ENCODE peak calls at places on chromosomes 1 and 21, in six cellular contexts. P is Calu3, W is fibroblast of pulmonary artery, K is cardiac fibroblast, E is heart left ventricle, S is activated B cell treated with CpG ODN at 0.5 μM for 24 hours. D is an unnamed sample.

GRCh38 chr1:7432102-7432895 is 338.8 kb upstream of the VAMP3 start:
- DNase-seq in P (no peak), S (no peak), K (no peak), E (peak; percentile 11), W (no peak), D (no peak)

GRCh38 chr1:51518730-51519047 is 377 bp downstream of the EPS15 start:
- DNase-seq in W (no peak), S (no peak), K (no peak), E (peak; percentile 62), P (peak; percentile 70), D (peak; percentile 18)

GRCh38 chr1:200362421-200362820 is 47.4 kb downstream of the ZNF281 start:
- DNase-seq in K (no peak), S (no peak), W (no peak), E (no peak), P (no peak), D (no peak)

GRCh38 chr1:2300004-2300771 is 72.1 kb downstream of the SKI start:
- DNase-seq in K (peak; percentile 25), P (no peak), W (no peak), E (no peak), S (peak; percentile 75), D (peak; percentile 79)

GRCh38 chr1:205172729-205173366 is 38.7 kb downstream of the DSTYK start:
- DNase-seq in W (peak; percentile 93), E (no peak), S (no peak), P (no peak), K (peak; percentile 97), D (no peak)

GRCh38 chr1:46030876-46031660 is 101.4 kb downstream of the PIK3R3 start:
- DNase-seq in P (no peak), E (no peak), K (peak; percentile 38), S (no peak), W (no peak), D (no peak)

GRCh38 chr1:28895896-28896608 is 18.3 kb upstream of the EPB41 start:
- DNase-seq in K (peak; percentile 13), P (no peak), E (no peak), W (peak; percentile 38), S (no peak), D (no peak)

GRCh38 chr1:60111118-60111517 is 37.5 kb upstream of the C1orf87 start:
- DNase-seq in E (no peak), S (no peak), K (no peak), P (no peak), W (no peak), D (no peak)

GRCh38 chr1:33346921-33347649 is 26.2 kb upstream of the A3GALT2 start:
- DNase-seq in P (peak; percentile 44), K (peak; percentile 96), W (peak; percentile 93), E (no peak), S (no peak), D (no peak)

GRCh38 chr1:45331436-45332345 is 5.0 kb downstream of the HPDL start:
- DNase-seq in P (no peak), S (no peak), K (no peak), W (no peak), E (no peak), D (no peak)

GRCh38 chr1:233662503-233663105 is 48.7 kb downstream of the KCNK1 start:
- DNase-seq in E (no peak), W (no peak), S (no peak), P (no peak), K (no peak), D (no peak)

GRCh38 chr1:83765125-83765524 is 233.8 kb downstream of the TTLL7 start:
- DNase-seq in P (no peak), W (no peak), S (no peak), K (no peak), E (no peak), D (no peak)

GRCh38 chr1:87958711-87959110 is 630.0 kb downstream of the LMO4 start:
- DNase-seq in W (no peak), S (no peak), E (no peak), K (no peak), P (no peak), D (no peak)

GRCh38 chr21:14879458-14879857 is 185.3 kb downstream of the NRIP1 start:
- DNase-seq in P (no peak), E (peak; percentile 26), W (no peak), S (no peak), K (peak; percentile 27), D (no peak)

GRCh38 chr1:217911908-217912307 is 280.8 kb downstream of the SPATA17 start:
- DNase-seq in W (no peak), P (peak; percentile 14), K (no peak), E (no peak), S (no peak), D (no peak)

GRCh38 chr1:54980528-54981241 is at the start of gene TMEM61:
- DNase-seq in E (no peak), W (no peak), S (no peak), P (peak; percentile 34), K (no peak), D (no peak)

GRCh38 chr1:29515188-29515955 is 279.1 kb downstream of the PTPRU start:
- DNase-seq in E (no peak), W (no peak), S (no peak), P (no peak), K (no peak), D (no peak)

GRCh38 chr1:240528566-240528965 is 83.4 kb downstream of the GREM2 start:
- DNase-seq in S (no peak), E (no peak), W (no peak), K (no peak), P (no peak), D (no peak)

GRCh38 chr1:205658943-205659581 is 21.2 kb downstream of the SLC45A3 start:
- DNase-seq in P (peak; percentile 89), W (peak; percentile 67), K (peak; percentile 68), E (peak; percentile 88), S (peak; percentile 75), D (peak; percentile 71)

GRCh38 chr1:159172599-159173291 is 1.3 kb downstream of the CADM3 start:
- DNase-seq in P (no peak), S (no peak), E (peak; percentile 37), K (no peak), W (peak; percentile 67), D (no peak)

GRCh38 chr1:12345350-12346217 is 115.8 kb downstream of the VPS13D start:
- DNase-seq in W (no peak), K (no peak), P (no peak), E (no peak), S (no peak), D (no peak)

GRCh38 chr1:246265481-246265880 is 241.6 kb downstream of the SMYD3 start:
- DNase-seq in E (no peak), P (no peak), S (no peak), K (no peak), W (no peak), D (no peak)

GRCh38 chr1:17434591-17434990 is 4.9 kb downstream of the RCC2 start:
- DNase-seq in W (no peak), E (no peak), S (no peak), P (no peak), K (no peak), D (no peak)
- TF ChIP-seq CTCF in W (no peak), E (no peak), S (no peak), P (no peak), K (no peak), D (no peak)

GRCh38 chr1:119676571-119677206 is 28.6 kb upstream of the ZNF697 start:
- DNase-seq in E (peak; percentile 34), S (no peak), K (no peak), P (no peak), W (no peak), D (no peak)

GRCh38 chr1:119675349-119676343 is 27.6 kb upstream of the ZNF697 start:
- DNase-seq in K (peak; percentile 95), W (peak; percentile 93), P (peak; percentile 73), E (peak; percentile 83), S (peak; percentile 15), D (peak; percentile 50)

GRCh38 chr1:119674110-119674509 is 26.0 kb upstream of the ZNF697 start:
- DNase-seq in P (no peak), K (peak; percentile 74), E (no peak), W (peak; percentile 67), S (no peak), D (no peak)

GRCh38 chr1:119673171-119673940 is 25.3 kb upstream of the ZNF697 start:
- DNase-seq in E (no peak), P (no peak), S (no peak), K (peak; percentile 58), W (peak; percentile 73), D (no peak)

GRCh38 chr1:119674835-119675289 is 26.8 kb upstream of the ZNF697 start:
- DNase-seq in E (peak; percentile 54), K (peak; percentile 92), P (peak; percentile 71), S (no peak), W (peak; percentile 67), D (no peak)
- TF ChIP-seq CTCF in E (peak; percentile 50), K (peak; percentile 84), P (peak; percentile 60), S (no peak), W (no peak), D (no peak)

GRCh38 chr1:21319447-21320407 is 29.5 kb upstream of the ECE1 start:
- DNase-seq in S (no peak), E (peak; percentile 55), P (no peak), K (no peak), W (no peak), D (no peak)
- TF ChIP-seq CTCF in S (no peak), E (peak; percentile 5), P (no peak), K (peak; percentile 31), W (peak; percentile 6), D (no peak)

GRCh38 chr1:155052412-155053400 is 1.6 kb downstream of the ADAM15 start:
- DNase-seq in K (no peak), P (peak; percentile 64), E (peak; percentile 74), S (peak; percentile 26), W (no peak), D (no peak)
- TF ChIP-seq CTCF in K (peak; percentile 36), P (peak; percentile 59), E (no peak), S (no peak), W (peak; percentile 33), D (peak; percentile 23)

GRCh38 chr1:236129315-236129714 is 13.0 kb upstream of the GPR137B start:
- DNase-seq in P (no peak), K (no peak), W (no peak), E (no peak), S (no peak), D (no peak)

GRCh38 chr1:236128646-236129178 is 13.6 kb upstream of the GPR137B start:
- DNase-seq in W (no peak), S (no peak), K (no peak), E (no peak), P (no peak), D (no peak)

GRCh38 chr1:236124965-236125364 is 17.4 kb upstream of the GPR137B start:
- DNase-seq in P (no peak), K (no peak), S (no peak), W (no peak), E (no peak), D (no peak)

GRCh38 chr1:236130372-236130771 is 12.0 kb upstream of the GPR137B start:
- DNase-seq in S (no peak), W (no peak), E (no peak), K (no peak), P (no peak), D (no peak)

DNA sequence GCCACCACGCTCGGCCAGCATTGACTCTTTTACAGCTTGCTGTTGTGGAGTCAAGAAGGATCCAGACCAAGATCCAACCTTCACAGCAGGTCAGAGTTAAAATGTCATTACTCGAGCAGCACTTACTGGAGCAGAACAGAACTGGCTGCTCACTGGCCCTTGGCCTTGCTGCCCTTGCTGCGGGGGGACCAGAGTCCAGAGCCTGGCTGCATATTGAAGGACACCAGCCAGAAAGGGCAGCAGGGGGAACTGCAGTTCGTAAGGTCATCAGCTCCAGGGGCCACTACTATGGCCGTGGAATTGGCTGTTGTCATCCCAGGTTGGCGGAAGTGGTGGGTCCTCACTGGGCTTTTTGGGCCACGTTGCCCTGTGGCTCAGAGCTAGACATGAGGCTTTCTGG is 15.3 kb upstream of the GPR137B start:
- DNase-seq in P (no peak), K (no peak), S (no peak), W (no peak), E (no peak), D (no peak)
- TF ChIP-seq CTCF in P (no peak), K (no peak), S (no peak), W (no peak), E (no peak), D (no peak)

D was measured in CD4-positive, alpha-beta T cell.